ENCODE peak calls at places on chromosomes 4 and X, in nine cellular contexts. B is activated naive CD4-positive, alpha-beta T cell treated with anti-CD3 and anti-CD28 coated beads, Interleukin-2, amount 50 U/mL, for 16 hours; M is activated CD4-positive, alpha-beta T cell treated with anti-CD3 and anti-CD28 coated beads, Interleukin-2, amount 10 ng/mL, durations not matched to agents 7 days and 5 days; Y is DMS153; A is Karpas-422; I is ELR; Q is A549; G is SK-N-SH; E is naive thymus-derived CD8-positive, alpha-beta T cell. J is an unnamed sample.

GRCh38 chr4:15451181-15451865 is 18.4 kb upstream of the CC2D2A start:
- DNase-seq in Y (no peak), B (no peak), E (no peak), M (no peak), I (peak; percentile 25), Q (no peak), G (no peak), A (no peak), J (no peak)

GRCh38 chr4:25160714-25161598 is 707 bp upstream of the SEPSECS start:
- DNase-seq in Y (no peak), B (peak; percentile 15), E (peak; percentile 9), Q (peak; percentile 17), I (peak; percentile 62), M (no peak), G (peak; percentile 25), A (peak; percentile 49), J (no peak)

GRCh38 chr4:10123227-10124101 is 6.9 kb upstream of the WDR1 start:
- DNase-seq in G (peak; percentile 34), A (no peak), M (no peak), Y (no peak), Q (no peak), E (peak; percentile 51), B (no peak), I (no peak), J (peak; percentile 41)

GRCh38 chr4:169054879-169055278 is 44.8 kb upstream of the CBR4 start:
- DNase-seq in B (no peak), Y (no peak), G (no peak), M (no peak), E (no peak), I (no peak), Q (no peak), A (no peak), J (no peak)

GRCh38 chr4:85905761-85906160 is 430.8 kb downstream of the ARHGAP24 start:
- DNase-seq in Q (no peak), Y (peak; percentile 51), M (no peak), E (no peak), G (no peak), I (no peak), B (no peak), A (no peak), J (no peak)

GRCh38 chr4:8050555-8051206 is 107.9 kb downstream of the ABLIM2 start:
- DNase-seq in G (peak; percentile 88), E (no peak), M (no peak), A (no peak), Y (peak; percentile 64), B (no peak), Q (no peak), I (no peak), J (no peak)

GRCh38 chrX:110402091-110402854 is 43.6 kb downstream of the RTL9 start:
- DNase-seq in I (peak; percentile 81), A (no peak), Q (peak; percentile 24), M (no peak), B (no peak), G (no peak), Y (no peak), E (no peak), J (no peak)

GRCh38 chr4:21733894-21734630 is 214.5 kb downstream of the KCNIP4 start:
- DNase-seq in G (peak; percentile 67), B (no peak), E (no peak), M (no peak), Q (no peak), Y (no peak), I (no peak), A (no peak), J (no peak)

GRCh38 chr4:184506527-184507121 is 32.3 kb upstream of the IRF2 start:
- DNase-seq in A (peak; percentile 64), M (peak; percentile 57), Y (no peak), E (peak; percentile 41), Q (peak; percentile 8), G (peak; percentile 47), I (peak; percentile 24), B (peak; percentile 37), J (peak; percentile 15)

GRCh38 chr4:16663722-16664121 is 234.7 kb downstream of the LDB2 start:
- DNase-seq in A (no peak), M (no peak), B (no peak), I (no peak), Q (no peak), E (no peak), Y (no peak), G (no peak), J (no peak)

GRCh38 chr4:166140951-166141350 is 267.9 kb downstream of the TLL1 start:
- DNase-seq in M (no peak), G (no peak), B (no peak), A (no peak), I (no peak), E (no peak), Y (no peak), Q (no peak), J (no peak)

GRCh38 chrX:124555036-124555595 is 208.8 kb downstream of the SH2D1A start:
- DNase-seq in Q (no peak), B (no peak), E (no peak), Y (no peak), M (no peak), I (peak; percentile 4), G (no peak), A (no peak), J (no peak)

GRCh38 chr4:100742045-100742444 is 224.2 kb upstream of the EMCN start:
- DNase-seq in I (peak; percentile 63), B (no peak), G (peak; percentile 5), Y (no peak), E (no peak), Q (peak; percentile 8), A (peak; percentile 59), M (no peak), J (no peak)

GRCh38 chr4:185657191-185657590 is 121.9 kb upstream of the PDLIM3 start:
- DNase-seq in Q (no peak), M (no peak), E (no peak), A (no peak), B (no peak), G (no peak), Y (no peak), I (no peak), J (no peak)

GRCh38 chrX:41043950-41044349 is 41.3 kb upstream of the USP9X start:
- DNase-seq in B (no peak), E (no peak), I (peak; percentile 73), A (no peak), Q (no peak), M (no peak), G (no peak), Y (no peak), J (no peak)

GRCh38 chr4:140152760-140153418 is 1.1 kb downstream of the MAML3 start:
- DNase-seq in B (peak; percentile 57), I (peak; percentile 54), M (peak; percentile 36), Y (no peak), Q (no peak), A (peak; percentile 80), G (peak; percentile 52), E (peak; percentile 65), J (peak; percentile 62)

GRCh38 chrX:40871385-40872082 is 136.2 kb upstream of the MED14 start:
- DNase-seq in M (no peak), A (no peak), Y (no peak), E (no peak), B (no peak), Q (no peak), G (no peak), I (peak; percentile 37), J (no peak)